ENCODE peak calls at places on chromosomes 12 and 14, in four cellular contexts. U is heart left ventricle, T is ureter, J is MM.1S. H is an unnamed sample.

GRCh38 chr14:77498120-77498979 is at the start of gene ISM2:
- DNase-seq in U (peak), T (no peak), J (peak), H (peak)

GRCh38 chr14:93232159-93232558 is 25.1 kb downstream of the UBR7 start:
- DNase-seq in U (no peak), T (no peak), J (no peak), H (no peak)

GRCh38 chr14:101235042-101235871 is 326.0 kb upstream of the DIO3 start:
- DNase-seq in U (peak), T (no peak), J (no peak), H (peak)

GRCh38 chr12:4586500-4586899 is 24.5 kb downstream of the DYRK4 start:
- DNase-seq in U (no peak), T (no peak), J (no peak), H (no peak)

GRCh38 chr14:76784881-76785280 is 23.6 kb downstream of the VASH1 start:
- DNase-seq in U (peak), T (no peak), J (peak), H (peak)

GRCh38 chr12:117039891-117040309 is 59.3 kb downstream of the TESC start:
- DNase-seq in U (no peak), T (no peak), J (no peak), H (no peak)

GRCh38 chr12:68915055-68915454 is 17.9 kb downstream of the CPM start:
- DNase-seq in U (no peak), T (no peak), J (no peak), H (no peak)

GRCh38 chr12:131097247-131098177 is 143.8 kb downstream of the ADGRD1 start:
- DNase-seq in U (peak), T (no peak), J (no peak), H (no peak)

GRCh38 chr12:12238605-12239004 is 28.2 kb downstream of the LRP6 start:
- DNase-seq in U (no peak), T (no peak), J (no peak), H (no peak)

GRCh38 chr12:29389295-29389919 is 8.4 kb upstream of the ERGIC2 start:
- DNase-seq in U (peak), T (no peak), J (no peak), H (no peak)

GRCh38 chr12:29732211-29732992 is 51.3 kb downstream of the TMTC1 start:
- DNase-seq in U (no peak), T (no peak), J (no peak), H (no peak)

GRCh38 chr12:128819293-128820144 is 4.2 kb downstream of the SLC15A4 start:
- DNase-seq in U (no peak), T (no peak), J (no peak), H (no peak)

GRCh38 chr12:112350593-112351592 is 31.3 kb downstream of the HECTD4 start:
- DNase-seq in U (no peak), T (no peak), J (no peak), H (no peak)

GRCh38 chr12:103288016-103288415 is 207.8 kb downstream of the C12orf42 start:
- DNase-seq in U (no peak), T (no peak), J (no peak), H (no peak)

GRCh38 chr14:89956294-89957009 is 725 bp downstream of the TDP1 start:
- DNase-seq in U (peak), T (peak), J (peak), H (peak)

GRCh38 chr12:124655317-124656213 is 88.2 kb upstream of the NCOR2 start:
- DNase-seq in U (peak), T (peak), J (no peak), H (peak)

GRCh38 chr12:8894986-8895385 is 19.3 kb upstream of the PHC1 start:
- DNase-seq in U (no peak), T (no peak), J (no peak), H (no peak)

GRCh38 chr14:104150201-104151027 is 12.0 kb downstream of the KIF26A start:
- DNase-seq in U (no peak), T (peak), J (no peak), H (no peak)

GRCh38 chr14:72828604-72829003 is 65.3 kb downstream of the DPF3 start:
- DNase-seq in U (peak), T (no peak), J (no peak), H (no peak)

GRCh38 chr12:104632724-104633181 is 176.0 kb downstream of the CHST11 start:
- DNase-seq in U (no peak), T (no peak), J (no peak), H (no peak)

GRCh38 chr12:64147860-64148259 is 74.2 kb downstream of the KICS2 start:
- DNase-seq in U (no peak), T (no peak), J (peak), H (no peak)

GRCh38 chr12:42145552-42146215 is 1.0 kb upstream of the GXYLT1 start:
- DNase-seq in U (no peak), T (no peak), J (no peak), H (no peak)

GRCh38 chr14:45698462-45699134 is 445.6 kb upstream of the MIS18BP1 start:
- DNase-seq in U (no peak), T (peak), J (no peak), H (no peak)

GRCh38 chr14:103207404-103208072 is 84.3 kb downstream of the TNFAIP2 start:
- DNase-seq in U (peak), T (no peak), J (no peak), H (no peak)

GRCh38 chr12:29148065-29148957 is 767 bp upstream of the FAR2 start:
- DNase-seq in U (peak), T (no peak), J (no peak), H (peak)